ENCODE peak calls at places on chromosomes 3 and 15, in seven cellular contexts. P is PC-3, J is endothelial cell of umbilical vein, X is neural progenitor cell, G is fibroblast of lung, K is hepatocyte, Y is SK-N-SH. S is an unnamed sample.
A peak's percentile ranks its signal among the peaks of the same experiment; 100 is the strongest.

GRCh38 chr3:14128724-14129123 is 3.9 kb downstream of the TMEM43 start:
- DNase-seq in P (no peak), J (no peak), X (no peak), G (no peak), K (no peak), Y (no peak), S (no peak)

GRCh38 chr3:186598794-186599141 is 14.1 kb upstream of the AHSG start:
- DNase-seq in P (no peak), J (no peak), X (no peak), G (no peak), K (no peak), Y (no peak), S (no peak)

GRCh38 chr15:93266291-93266690 is 177.3 kb upstream of the RGMA start:
- DNase-seq in P (no peak), J (no peak), X (no peak), G (no peak), K (no peak), Y (no peak), S (no peak)

GRCh38 chr3:129881261-129881660 is 12.2 kb downstream of the TMCC1 start:
- DNase-seq in P (no peak), J (no peak), X (no peak), G (no peak), K (no peak), Y (no peak), S (no peak)

GRCh38 chr3:38564631-38565338 is 68.6 kb downstream of the EXOG start:
- DNase-seq in P (no peak), J (no peak), X (no peak), G (no peak), K (no peak), Y (no peak), S (no peak)

GRCh38 chr3:184659797-184660301 is 52.0 kb downstream of the MAGEF1 start:
- DNase-seq in P (no peak), J (no peak), X (peak; percentile 39), G (no peak), K (no peak), Y (peak; percentile 74), S (no peak)

GRCh38 chr15:101026686-101027272 is 107.6 kb downstream of the LRRK1 start:
- DNase-seq in P (no peak), J (no peak), X (no peak), G (no peak), K (no peak), Y (no peak), S (no peak)

GRCh38 chr3:178260887-178261286 is 275.3 kb upstream of the KCNMB2 start:
- DNase-seq in P (no peak), J (peak; percentile 48), X (no peak), G (no peak), K (peak; percentile 29), Y (peak; percentile 2), S (no peak)

GRCh38 chr3:125589743-125590142 is 5.6 kb downstream of the OSBPL11 start:
- DNase-seq in P (no peak), J (no peak), X (no peak), G (no peak), K (no peak), Y (no peak), S (peak; percentile 77)

GRCh38 chr3:145882416-145882815 is 278.6 kb downstream of the PLOD2 start:
- DNase-seq in P (no peak), J (no peak), X (no peak), G (no peak), K (no peak), Y (no peak), S (no peak)

GRCh38 chr3:54033761-54034160 is 88.6 kb upstream of the CACNA2D3 start:
- DNase-seq in P (no peak), J (no peak), X (no peak), G (no peak), K (no peak), Y (no peak), S (no peak)

GRCh38 chr15:38996111-38996541 is 431.5 kb upstream of the RASGRP1 start:
- DNase-seq in P (peak; percentile 81), J (peak; percentile 96), X (no peak), G (peak; percentile 85), K (no peak), Y (no peak), S (no peak)

GRCh38 chr15:68385671-68386586 is 46.0 kb downstream of the ITGA11 start:
- DNase-seq in P (no peak), J (no peak), X (no peak), G (no peak), K (no peak), Y (no peak), S (no peak)

GRCh38 chr15:81530271-81530670 is 156.3 kb upstream of the TMC3 start:
- DNase-seq in P (no peak), J (peak; percentile 10), X (no peak), G (no peak), K (no peak), Y (no peak), S (no peak)

GRCh38 chr3:136898954-136899353 is 36.9 kb downstream of the NCK1 start:
- DNase-seq in P (no peak), J (peak; percentile 39), X (no peak), G (no peak), K (peak; percentile 7), Y (no peak), S (no peak)

GRCh38 chr15:76336254-76337046 is at the start of gene ISL2:
- DNase-seq in P (peak; percentile 92), J (peak; percentile 60), X (peak; percentile 97), G (peak; percentile 89), K (peak; percentile 90), Y (peak; percentile 99), S (peak; percentile 96)

GRCh38 chr3:172522871-172523818 is at the start of gene TNFSF10:
- DNase-seq in P (peak; percentile 43), J (peak; percentile 91), X (peak; percentile 12), G (no peak), K (peak; percentile 60), Y (no peak), S (peak; percentile 81)

GRCh38 chr3:21188459-21188858 is 562.6 kb downstream of the ZNF385D start:
- DNase-seq in P (no peak), J (no peak), X (peak; percentile 3), G (no peak), K (no peak), Y (no peak), S (no peak)

GRCh38 chr3:88141458-88142083 is 8.2 kb upstream of the C3orf38 start:
- DNase-seq in P (peak; percentile 41), J (no peak), X (no peak), G (peak; percentile 62), K (no peak), Y (no peak), S (no peak)

GRCh38 chr3:189457201-189457607 is 174.0 kb upstream of the TP63 start:
- DNase-seq in P (peak; percentile 50), J (no peak), X (no peak), G (no peak), K (no peak), Y (no peak), S (no peak)

GRCh38 chr3:147408180-147409105 is 722 bp upstream of the ZIC1 start:
- DNase-seq in P (no peak), J (no peak), X (peak; percentile 74), G (no peak), K (no peak), Y (no peak), S (no peak)

GRCh38 chr3:56758539-56758981 is 43.2 kb downstream of the ARHGEF3 start:
- DNase-seq in P (peak; percentile 84), J (peak; percentile 87), X (no peak), G (peak; percentile 94), K (peak; percentile 61), Y (peak; percentile 30), S (no peak)

GRCh38 chr3:194112120-194113106 is 23.5 kb upstream of the HES1 start:
- DNase-seq in P (peak; percentile 92), J (no peak), X (no peak), G (no peak), K (peak; percentile 89), Y (no peak), S (no peak)

DNA sequence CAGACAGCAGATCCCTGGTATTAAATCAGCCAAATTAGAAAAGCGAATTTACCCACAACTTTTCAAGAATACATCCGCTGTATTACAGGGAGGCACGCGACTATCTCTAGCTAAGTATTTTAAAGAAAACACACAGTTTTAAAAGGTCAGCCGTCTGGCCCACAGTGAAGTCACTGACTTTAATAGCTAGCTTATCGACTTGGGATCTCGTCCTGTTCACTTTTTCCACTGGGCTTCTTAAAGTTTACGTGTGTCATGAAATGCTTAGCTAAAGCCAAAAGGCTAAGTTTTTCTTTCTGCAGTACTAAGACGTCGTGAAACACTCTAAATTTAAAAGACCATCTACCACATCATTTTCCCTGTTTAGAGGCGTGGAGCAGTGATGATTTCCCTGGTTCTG is 27.2 kb downstream of the LRIG1 start:
- DNase-seq in P (peak; percentile 7), J (peak; percentile 95), X (no peak), G (peak; percentile 67), K (peak; percentile 53), Y (no peak), S (no peak)
- H3K4me1 ChIP-seq in P (peaks cover 17% of the 10 kb centered on the region), J (peaks cover 50% of the 10 kb centered on the region), X (peaks cover 88% of the 10 kb centered on the region), G (peaks cover 8% of the 10 kb centered on the region), K (peaks cover 39% of the 10 kb centered on the region), Y (no peaks in the 10 kb centered on the region), S (peaks cover 85% of the 10 kb centered on the region)

GRCh38 chr3:71173421-71173975 is 410.0 kb downstream of the FOXP1 start:
- DNase-seq in P (no peak), J (no peak), X (no peak), G (peak; percentile 79), K (no peak), Y (no peak), S (no peak)
- H3K36me3 ChIP-seq in P (no peaks in the 10 kb centered on the region), J (no peaks in the 10 kb centered on the region), X (no peaks in the 10 kb centered on the region), G (no peaks in the 10 kb centered on the region), K (no peaks in the 10 kb centered on the region), Y (peaks cover 12% of the 10 kb centered on the region), S (peaks cover 2% of the 10 kb centered on the region)

GRCh38 chr15:64841258-64842098 is at the start of gene PLEKHO2:
- DNase-seq in P (peak; percentile 82), J (peak; percentile 93), X (peak; percentile 98), G (peak; percentile 96), K (peak; percentile 96), Y (peak; percentile 97), S (peak; percentile 94)
- H3K79me2 ChIP-seq in P (no peaks in the 10 kb centered on the region), J (peaks cover 46% of the 10 kb centered on the region), X (peaks cover 44% of the 10 kb centered on the region), G (peaks cover 47% of the 10 kb centered on the region), K (peaks cover 43% of the 10 kb centered on the region), Y (peaks cover 47% of the 10 kb centered on the region), S (peaks cover 31% of the 10 kb centered on the region)

GRCh38 chr15:88238618-88239430 is 17.7 kb downstream of the NTRK3 start:
- DNase-seq in P (no peak), J (no peak), X (no peak), G (peak; percentile 49), K (peak; percentile 62), Y (no peak), S (no peak)

GRCh38 chr15:88241461-88241860 is 15.1 kb downstream of the NTRK3 start:
- DNase-seq in P (no peak), J (no peak), X (no peak), G (no peak), K (no peak), Y (no peak), S (no peak)

GRCh38 chr15:88242586-88242985 is 14.0 kb downstream of the NTRK3 start:
- DNase-seq in P (no peak), J (no peak), X (no peak), G (no peak), K (no peak), Y (no peak), S (no peak)

GRCh38 chr15:88243156-88243555 is 13.4 kb downstream of the NTRK3 start:
- DNase-seq in P (no peak), J (no peak), X (no peak), G (no peak), K (no peak), Y (no peak), S (no peak)

DNA sequence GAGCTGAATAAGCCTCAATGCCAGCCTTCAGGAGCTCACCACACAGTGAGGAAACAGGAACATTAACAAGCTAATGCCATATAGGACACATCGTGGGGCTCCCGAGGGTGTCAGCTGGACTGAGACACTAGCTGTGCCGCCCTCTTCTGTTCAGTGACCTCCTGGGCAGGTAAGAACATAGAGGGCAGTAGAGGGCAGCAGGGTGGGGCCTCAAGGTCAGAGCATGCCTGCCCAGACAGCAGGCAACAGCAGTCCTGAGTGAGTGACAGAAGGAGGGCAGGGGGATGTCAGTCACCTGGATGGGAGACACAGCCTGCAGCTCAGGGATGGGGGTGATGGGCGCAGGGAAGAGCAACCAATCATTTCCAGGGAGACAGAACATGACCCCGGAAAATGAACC is 15.5 kb downstream of the NTRK3 start:
- DNase-seq in P (no peak), J (no peak), X (no peak), G (no peak), K (no peak), Y (no peak), S (no peak)
- H3K4me1 ChIP-seq in P (no peaks in the 10 kb centered on the region), J (no peaks in the 10 kb centered on the region), X (no peaks in the 10 kb centered on the region), G (no peaks in the 10 kb centered on the region), K (no peaks in the 10 kb centered on the region), Y (no peaks in the 10 kb centered on the region), S (peaks cover 6% of the 10 kb centered on the region)